ENCODE peak calls at places on chromosomes 13 and 19, in six cellular contexts. One of them, this sample, is unnamed.

GRCh38 chr19:18793144-18794028 is 2.3 kb upstream of the COMP start:
- DNase-seq in anterior cingulate cortex: no peak
- DNase-seq in Calu3: no peak
- DNase-seq in LNCaP clone FGC: no peak
- DNase-seq in Kasumi-1: no peak
- DNase-seq in activated CD8-positive, alpha-beta memory T cell treated with anti-CD3 and anti-CD28 coated beads for 24 hours: no peak
- DNase-seq in this sample: no peak

GRCh38 chr13:106570354-106570822 is 2.5 kb upstream of the ARGLU1 start:
- DNase-seq in activated CD8-positive, alpha-beta memory T cell treated with anti-CD3 and anti-CD28 coated beads for 24 hours: peak
- DNase-seq in Calu3: peak
- DNase-seq in Kasumi-1: no peak
- DNase-seq in anterior cingulate cortex: peak
- DNase-seq in LNCaP clone FGC: peak
- DNase-seq in this sample: no peak

GRCh38 chr13:25881136-25881926 is 170.5 kb downstream of the SHISA2 start:
- DNase-seq in anterior cingulate cortex: no peak
- DNase-seq in Calu3: no peak
- DNase-seq in LNCaP clone FGC: no peak
- DNase-seq in activated CD8-positive, alpha-beta memory T cell treated with anti-CD3 and anti-CD28 coated beads for 24 hours: no peak
- DNase-seq in Kasumi-1: no peak
- DNase-seq in this sample: peak

GRCh38 chr13:100394005-100394695 is 194.4 kb downstream of the GGACT start:
- DNase-seq in LNCaP clone FGC: no peak
- DNase-seq in Calu3: no peak
- DNase-seq in activated CD8-positive, alpha-beta memory T cell treated with anti-CD3 and anti-CD28 coated beads for 24 hours: no peak
- DNase-seq in anterior cingulate cortex: no peak
- DNase-seq in Kasumi-1: no peak
- DNase-seq in this sample: no peak

GRCh38 chr13:77732287-77732686 is 34.8 kb downstream of the SLAIN1 start:
- DNase-seq in Calu3: no peak
- DNase-seq in Kasumi-1: no peak
- DNase-seq in activated CD8-positive, alpha-beta memory T cell treated with anti-CD3 and anti-CD28 coated beads for 24 hours: no peak
- DNase-seq in LNCaP clone FGC: no peak
- DNase-seq in anterior cingulate cortex: no peak
- DNase-seq in this sample: no peak

GRCh38 chr19:48391100-48392005 is at the start of gene KDELR1:
- DNase-seq in LNCaP clone FGC: no peak
- DNase-seq in Kasumi-1: peak
- DNase-seq in Calu3: peak
- DNase-seq in anterior cingulate cortex: peak
- DNase-seq in activated CD8-positive, alpha-beta memory T cell treated with anti-CD3 and anti-CD28 coated beads for 24 hours: peak
- DNase-seq in this sample: peak

GRCh38 chr13:29847501-29847983 is 2.9 kb downstream of the UBL3 start:
- DNase-seq in Calu3: no peak
- DNase-seq in Kasumi-1: peak
- DNase-seq in LNCaP clone FGC: no peak
- DNase-seq in anterior cingulate cortex: no peak
- DNase-seq in activated CD8-positive, alpha-beta memory T cell treated with anti-CD3 and anti-CD28 coated beads for 24 hours: no peak
- DNase-seq in this sample: peak

GRCh38 chr13:48009298-48009697 is 8.2 kb upstream of the SUCLA2 start:
- DNase-seq in anterior cingulate cortex: no peak
- DNase-seq in Kasumi-1: peak
- DNase-seq in LNCaP clone FGC: no peak
- DNase-seq in activated CD8-positive, alpha-beta memory T cell treated with anti-CD3 and anti-CD28 coated beads for 24 hours: no peak
- DNase-seq in Calu3: peak
- DNase-seq in this sample: peak

GRCh38 chr13:25902946-25903345 is 148.9 kb downstream of the SHISA2 start:
- DNase-seq in LNCaP clone FGC: no peak
- DNase-seq in activated CD8-positive, alpha-beta memory T cell treated with anti-CD3 and anti-CD28 coated beads for 24 hours: no peak
- DNase-seq in anterior cingulate cortex: no peak
- DNase-seq in Kasumi-1: no peak
- DNase-seq in Calu3: no peak
- DNase-seq in this sample: no peak

GRCh38 chr13:80342541-80343371 is 1.8 kb upstream of the SPRY2 start:
- DNase-seq in Kasumi-1: peak
- DNase-seq in anterior cingulate cortex: peak
- DNase-seq in Calu3: peak
- DNase-seq in activated CD8-positive, alpha-beta memory T cell treated with anti-CD3 and anti-CD28 coated beads for 24 hours: peak
- DNase-seq in LNCaP clone FGC: no peak
- DNase-seq in this sample: peak

GRCh38 chr19:15758379-15758778 is 20.6 kb downstream of the OR10H3 start:
- DNase-seq in Kasumi-1: no peak
- DNase-seq in activated CD8-positive, alpha-beta memory T cell treated with anti-CD3 and anti-CD28 coated beads for 24 hours: no peak
- DNase-seq in LNCaP clone FGC: no peak
- DNase-seq in anterior cingulate cortex: no peak
- DNase-seq in Calu3: no peak
- DNase-seq in this sample: no peak

GRCh38 chr13:110276553-110276950 is 30.4 kb downstream of the COL4A1 start:
- DNase-seq in anterior cingulate cortex: no peak
- DNase-seq in Calu3: no peak
- DNase-seq in Kasumi-1: no peak
- DNase-seq in activated CD8-positive, alpha-beta memory T cell treated with anti-CD3 and anti-CD28 coated beads for 24 hours: peak
- DNase-seq in LNCaP clone FGC: no peak
- DNase-seq in this sample: no peak

GRCh38 chr19:48230555-48231129 is 25.1 kb downstream of the CARD8 start:
- DNase-seq in Kasumi-1: no peak
- DNase-seq in LNCaP clone FGC: no peak
- DNase-seq in activated CD8-positive, alpha-beta memory T cell treated with anti-CD3 and anti-CD28 coated beads for 24 hours: no peak
- DNase-seq in anterior cingulate cortex: no peak
- DNase-seq in Calu3: no peak
- DNase-seq in this sample: no peak

GRCh38 chr13:87331178-87331577 is 340.0 kb upstream of the SLITRK5 start:
- DNase-seq in activated CD8-positive, alpha-beta memory T cell treated with anti-CD3 and anti-CD28 coated beads for 24 hours: no peak
- DNase-seq in Kasumi-1: no peak
- DNase-seq in Calu3: no peak
- DNase-seq in LNCaP clone FGC: no peak
- DNase-seq in anterior cingulate cortex: no peak
- DNase-seq in this sample: no peak

GRCh38 chr13:59472134-59472533 is 691.6 kb downstream of the DIAPH3 start:
- DNase-seq in Kasumi-1: no peak
- DNase-seq in LNCaP clone FGC: no peak
- DNase-seq in activated CD8-positive, alpha-beta memory T cell treated with anti-CD3 and anti-CD28 coated beads for 24 hours: no peak
- DNase-seq in anterior cingulate cortex: no peak
- DNase-seq in Calu3: no peak
- DNase-seq in this sample: no peak

GRCh38 chr13:84654654-84655244 is 772.5 kb upstream of the SLITRK1 start:
- DNase-seq in Kasumi-1: no peak
- DNase-seq in activated CD8-positive, alpha-beta memory T cell treated with anti-CD3 and anti-CD28 coated beads for 24 hours: no peak
- DNase-seq in anterior cingulate cortex: no peak
- DNase-seq in LNCaP clone FGC: no peak
- DNase-seq in Calu3: no peak
- DNase-seq in this sample: no peak

GRCh38 chr13:44918323-44919102 is 70.8 kb downstream of the NUFIP1 start:
- DNase-seq in LNCaP clone FGC: no peak
- DNase-seq in anterior cingulate cortex: peak
- DNase-seq in Calu3: peak
- DNase-seq in Kasumi-1: peak
- DNase-seq in activated CD8-positive, alpha-beta memory T cell treated with anti-CD3 and anti-CD28 coated beads for 24 hours: peak
- DNase-seq in this sample: peak

GRCh38 chr13:27466513-27466912 is 16.1 kb upstream of the MTIF3 start:
- DNase-seq in Calu3: no peak
- DNase-seq in LNCaP clone FGC: no peak
- DNase-seq in anterior cingulate cortex: no peak
- DNase-seq in Kasumi-1: no peak
- DNase-seq in activated CD8-positive, alpha-beta memory T cell treated with anti-CD3 and anti-CD28 coated beads for 24 hours: no peak
- DNase-seq in this sample: no peak

GRCh38 chr19:42178791-42179500 is 38.5 kb downstream of the DEDD2 start:
- DNase-seq in activated CD8-positive, alpha-beta memory T cell treated with anti-CD3 and anti-CD28 coated beads for 24 hours: no peak
- DNase-seq in anterior cingulate cortex: no peak
- DNase-seq in LNCaP clone FGC: no peak
- DNase-seq in Calu3: peak
- DNase-seq in Kasumi-1: no peak
- DNase-seq in this sample: peak

GRCh38 chr13:45541806-45542205 is 73.7 kb downstream of the ERICH6B start:
- DNase-seq in activated CD8-positive, alpha-beta memory T cell treated with anti-CD3 and anti-CD28 coated beads for 24 hours: no peak
- DNase-seq in Calu3: no peak
- DNase-seq in LNCaP clone FGC: no peak
- DNase-seq in anterior cingulate cortex: no peak
- DNase-seq in Kasumi-1: no peak
- DNase-seq in this sample: no peak

GRCh38 chr13:29935309-29935981 is 85.0 kb upstream of the UBL3 start:
- DNase-seq in anterior cingulate cortex: no peak
- DNase-seq in activated CD8-positive, alpha-beta memory T cell treated with anti-CD3 and anti-CD28 coated beads for 24 hours: peak
- DNase-seq in Calu3: no peak
- DNase-seq in LNCaP clone FGC: no peak
- DNase-seq in Kasumi-1: peak
- DNase-seq in this sample: no peak

GRCh38 chr13:26541041-26541440 is 16.4 kb upstream of the WASF3 start:
- DNase-seq in LNCaP clone FGC: no peak
- DNase-seq in Kasumi-1: no peak
- DNase-seq in anterior cingulate cortex: no peak
- DNase-seq in activated CD8-positive, alpha-beta memory T cell treated with anti-CD3 and anti-CD28 coated beads for 24 hours: no peak
- DNase-seq in Calu3: no peak
- DNase-seq in this sample: no peak

GRCh38 chr19:18897108-18898029 is 1.4 kb upstream of the CERS1 start:
- DNase-seq in Calu3: no peak
- DNase-seq in activated CD8-positive, alpha-beta memory T cell treated with anti-CD3 and anti-CD28 coated beads for 24 hours: no peak
- DNase-seq in Kasumi-1: no peak
- DNase-seq in LNCaP clone FGC: no peak
- DNase-seq in anterior cingulate cortex: no peak
- DNase-seq in this sample: no peak

GRCh38 chr13:99080131-99080530 is 102.3 kb upstream of the DOCK9 start:
- DNase-seq in anterior cingulate cortex: no peak
- DNase-seq in activated CD8-positive, alpha-beta memory T cell treated with anti-CD3 and anti-CD28 coated beads for 24 hours: no peak
- DNase-seq in LNCaP clone FGC: no peak
- DNase-seq in Calu3: no peak
- DNase-seq in Kasumi-1: no peak
- DNase-seq in this sample: no peak

GRCh38 chr13:27026396-27026795 is 145.2 kb downstream of the USP12 start:
- DNase-seq in activated CD8-positive, alpha-beta memory T cell treated with anti-CD3 and anti-CD28 coated beads for 24 hours: peak
- DNase-seq in Kasumi-1: no peak
- DNase-seq in Calu3: no peak
- DNase-seq in anterior cingulate cortex: no peak
- DNase-seq in LNCaP clone FGC: no peak
- DNase-seq in this sample: no peak

GRCh38 chr13:20799726-20800416 is 26.1 kb upstream of the EEF1AKMT1 start:
- DNase-seq in anterior cingulate cortex: no peak
- DNase-seq in LNCaP clone FGC: no peak
- DNase-seq in Calu3: no peak
- DNase-seq in Kasumi-1: no peak
- DNase-seq in activated CD8-positive, alpha-beta memory T cell treated with anti-CD3 and anti-CD28 coated beads for 24 hours: no peak
- DNase-seq in this sample: no peak

GRCh38 chr13:112184261-112184660 is 117.3 kb downstream of the SOX1 start:
- DNase-seq in LNCaP clone FGC: no peak
- DNase-seq in anterior cingulate cortex: no peak
- DNase-seq in activated CD8-positive, alpha-beta memory T cell treated with anti-CD3 and anti-CD28 coated beads for 24 hours: no peak
- DNase-seq in Kasumi-1: no peak
- DNase-seq in Calu3: no peak
- DNase-seq in this sample: no peak

GRCh38 chr19:6230991-6231448 is 48.8 kb downstream of the MLLT1 start:
- DNase-seq in Calu3: no peak
- DNase-seq in activated CD8-positive, alpha-beta memory T cell treated with anti-CD3 and anti-CD28 coated beads for 24 hours: no peak
- DNase-seq in Kasumi-1: no peak
- DNase-seq in anterior cingulate cortex: no peak
- DNase-seq in LNCaP clone FGC: no peak
- DNase-seq in this sample: no peak